ENCODE peak calls at places on chromosome X, in eight cellular contexts. M is CD4-positive, alpha-beta T cell; W is heart right ventricle; X is GM19239; R is esophagus muscularis mucosa; D is thoracic aorta; J is neural progenitor cell; A is left kidney. B is an unnamed sample.

GRCh38 chrX:18422886-18423285 is 2.5 kb upstream of the CDKL5 start:
- DNase-seq in A (no peak), W (no peak), M (no peak), X (no peak), J (no peak), D (no peak), R (no peak), B (no peak)

GRCh38 chrX:51834076-51834475 is 59.3 kb upstream of the MAGED1 start:
- DNase-seq in W (no peak), A (no peak), M (no peak), X (no peak), D (no peak), J (no peak), R (no peak), B (no peak)

GRCh38 chrX:9745417-9746115 is 20.1 kb downstream of the GPR143 start:
- DNase-seq in D (no peak), R (no peak), W (peak), A (peak), M (no peak), J (no peak), X (no peak), B (peak)

GRCh38 chrX:138710311-138710791 is 1.2 kb downstream of the FGF13 start:
- DNase-seq in R (no peak), M (no peak), X (no peak), W (no peak), D (no peak), A (peak), J (peak), B (peak)

GRCh38 chrX:26783512-26784225 is 567.7 kb downstream of the MAGEB5 start:
- DNase-seq in M (no peak), J (peak), R (no peak), X (no peak), A (peak), D (peak), W (peak), B (peak)

GRCh38 chrX:34521563-34521962 is 135.5 kb downstream of the TMEM47 start:
- DNase-seq in R (no peak), A (no peak), J (peak), X (no peak), W (no peak), D (no peak), M (no peak), B (peak)

GRCh38 chrX:53374222-53374820 is 48.1 kb downstream of the SMC1A start:
- DNase-seq in D (no peak), W (no peak), X (no peak), M (no peak), A (no peak), R (no peak), J (no peak), B (no peak)

GRCh38 chrX:153420851-153421599 is 9.8 kb downstream of the ZFP92 start:
- DNase-seq in J (no peak), D (no peak), R (no peak), A (no peak), X (no peak), W (no peak), M (no peak), B (no peak)

GRCh38 chrX:25288676-25289075 is 272.9 kb upstream of the ARX start:
- DNase-seq in A (no peak), J (no peak), M (no peak), D (no peak), R (no peak), X (no peak), W (no peak), B (no peak)

GRCh38 chrX:135536883-135537282 is 16.4 kb downstream of the INTS6L start:
- DNase-seq in X (no peak), A (no peak), D (no peak), J (no peak), W (no peak), M (no peak), R (no peak), B (no peak)

GRCh38 chrX:153732406-153732805 is 7.8 kb downstream of the ABCD1 start:
- DNase-seq in R (no peak), W (no peak), D (no peak), X (no peak), A (no peak), J (no peak), M (no peak), B (no peak)

GRCh38 chrX:99172958-99173357 is 1237.1 kb downstream of the PCDH19 start:
- DNase-seq in J (peak), R (no peak), A (no peak), W (no peak), D (no peak), X (no peak), M (no peak), B (no peak)

GRCh38 chrX:152445926-152446325 is 5.2 kb downstream of the GABRA3 start:
- DNase-seq in A (no peak), D (no peak), W (no peak), J (no peak), X (no peak), R (no peak), M (no peak), B (no peak)

GRCh38 chrX:134460005-134460860 is at the start of gene HPRT1:
- DNase-seq in X (peak), M (peak), A (peak), R (peak), W (peak), D (peak), J (peak), B (peak)

GRCh38 chrX:72107841-72108590 is 23.7 kb downstream of the RTL5 start:
- DNase-seq in D (no peak), J (no peak), X (no peak), W (no peak), M (no peak), A (no peak), R (no peak), B (no peak)

GRCh38 chrX:151604931-151605330 is 41.5 kb downstream of the PASD1 start:
- DNase-seq in X (no peak), J (no peak), M (no peak), D (no peak), A (no peak), W (no peak), R (no peak), B (no peak)

GRCh38 chrX:115690554-115691216 is 129.7 kb downstream of the PLS3 start:
- DNase-seq in X (peak), R (no peak), M (no peak), W (peak), A (peak), J (peak), D (peak), B (peak)

B was measured in ELF-1.